ENCODE peak calls at places on chromosome 1, in eight cellular contexts. One of them, this sample, is unnamed. For H3K4me1, the result is how much of the 10 kb centered on the place peaks cover.

GRCh38 chr1:112533029-112533428 is 24.3 kb downstream of the WNT2B start:
- DNase-seq in thoracic aorta: no peak
- DNase-seq in tibial nerve: no peak
- DNase-seq in heart right ventricle: no peak
- DNase-seq in hepatocyte: no peak
- DNase-seq in thyroid gland: no peak
- DNase-seq in breast epithelium: no peak
- DNase-seq in psoas muscle: no peak
- DNase-seq in this sample: no peak

GRCh38 chr1:15246960-15247614 is at the start of gene FHAD1:
- DNase-seq in thoracic aorta: no peak
- DNase-seq in tibial nerve: no peak
- DNase-seq in heart right ventricle: no peak
- DNase-seq in hepatocyte: peak
- DNase-seq in thyroid gland: peak
- DNase-seq in breast epithelium: peak
- DNase-seq in psoas muscle: no peak
- DNase-seq in this sample: no peak

GRCh38 chr1:216533786-216534185 is 110.5 kb upstream of the USH2A start:
- DNase-seq in thoracic aorta: no peak
- DNase-seq in tibial nerve: no peak
- DNase-seq in heart right ventricle: no peak
- DNase-seq in hepatocyte: no peak
- DNase-seq in thyroid gland: no peak
- DNase-seq in breast epithelium: no peak
- DNase-seq in psoas muscle: no peak
- DNase-seq in this sample: no peak

GRCh38 chr1:21891081-21891480 is 46.0 kb downstream of the HSPG2 start:
- DNase-seq in thoracic aorta: no peak
- DNase-seq in tibial nerve: no peak
- DNase-seq in heart right ventricle: no peak
- DNase-seq in hepatocyte: no peak
- DNase-seq in thyroid gland: no peak
- DNase-seq in breast epithelium: no peak
- DNase-seq in psoas muscle: peak
- DNase-seq in this sample: no peak

GRCh38 chr1:24898152-24898908 is 31.7 kb downstream of the RUNX3 start:
- DNase-seq in thoracic aorta: no peak
- DNase-seq in tibial nerve: peak
- DNase-seq in heart right ventricle: peak
- DNase-seq in hepatocyte: peak
- DNase-seq in thyroid gland: peak
- DNase-seq in breast epithelium: no peak
- DNase-seq in psoas muscle: no peak
- DNase-seq in this sample: no peak

GRCh38 chr1:89350298-89350697 is 13.6 kb upstream of the GBP6 start:
- DNase-seq in thoracic aorta: no peak
- DNase-seq in tibial nerve: no peak
- DNase-seq in heart right ventricle: no peak
- DNase-seq in hepatocyte: no peak
- DNase-seq in thyroid gland: no peak
- DNase-seq in breast epithelium: no peak
- DNase-seq in psoas muscle: no peak
- DNase-seq in this sample: no peak

GRCh38 chr1:84803604-84804003 is 89.4 kb downstream of the LPAR3 start:
- DNase-seq in thoracic aorta: no peak
- DNase-seq in tibial nerve: no peak
- DNase-seq in heart right ventricle: no peak
- DNase-seq in hepatocyte: no peak
- DNase-seq in thyroid gland: no peak
- DNase-seq in breast epithelium: no peak
- DNase-seq in psoas muscle: no peak
- DNase-seq in this sample: no peak

GRCh38 chr1:9442266-9442846 is 96.9 kb upstream of the SLC25A33 start:
- DNase-seq in thoracic aorta: no peak
- DNase-seq in tibial nerve: no peak
- DNase-seq in heart right ventricle: no peak
- DNase-seq in hepatocyte: peak
- DNase-seq in thyroid gland: peak
- DNase-seq in breast epithelium: no peak
- DNase-seq in psoas muscle: no peak
- DNase-seq in this sample: no peak

GRCh38 chr1:119442756-119443155 is 27.8 kb downstream of the HSD3B2 start:
- DNase-seq in thoracic aorta: no peak
- DNase-seq in tibial nerve: no peak
- DNase-seq in heart right ventricle: no peak
- DNase-seq in hepatocyte: no peak
- DNase-seq in thyroid gland: no peak
- DNase-seq in breast epithelium: no peak
- DNase-seq in psoas muscle: no peak
- DNase-seq in this sample: no peak

GRCh38 chr1:95233321-95233736 is 681 bp upstream of the RWDD3 start:
- DNase-seq in thoracic aorta: no peak
- DNase-seq in tibial nerve: peak
- DNase-seq in heart right ventricle: peak
- DNase-seq in hepatocyte: peak
- DNase-seq in thyroid gland: peak
- DNase-seq in breast epithelium: peak
- DNase-seq in psoas muscle: peak
- DNase-seq in this sample: no peak

GRCh38 chr1:236742421-236743160 is 52.5 kb upstream of the MTR start:
- DNase-seq in thoracic aorta: no peak
- DNase-seq in tibial nerve: no peak
- DNase-seq in heart right ventricle: no peak
- DNase-seq in hepatocyte: no peak
- DNase-seq in thyroid gland: no peak
- DNase-seq in breast epithelium: no peak
- DNase-seq in psoas muscle: no peak
- DNase-seq in this sample: no peak

GRCh38 chr1:182069028-182069466 is 7.5 kb upstream of the ZNF648 start:
- DNase-seq in thoracic aorta: no peak
- DNase-seq in tibial nerve: peak
- DNase-seq in heart right ventricle: peak
- DNase-seq in hepatocyte: peak
- DNase-seq in thyroid gland: peak
- DNase-seq in breast epithelium: no peak
- DNase-seq in psoas muscle: peak
- DNase-seq in this sample: no peak

GRCh38 chr1:22536506-22536905 is 26.8 kb upstream of the EPHA8 start:
- DNase-seq in thoracic aorta: no peak
- DNase-seq in tibial nerve: no peak
- DNase-seq in heart right ventricle: no peak
- DNase-seq in hepatocyte: no peak
- DNase-seq in thyroid gland: no peak
- DNase-seq in breast epithelium: no peak
- DNase-seq in psoas muscle: peak
- DNase-seq in this sample: no peak

GRCh38 chr1:36084502-36085115 is 715 bp downstream of the TEKT2 start:
- DNase-seq in thoracic aorta: no peak
- DNase-seq in tibial nerve: no peak
- DNase-seq in heart right ventricle: no peak
- DNase-seq in hepatocyte: no peak
- DNase-seq in thyroid gland: no peak
- DNase-seq in breast epithelium: no peak
- DNase-seq in psoas muscle: no peak
- DNase-seq in this sample: no peak

GRCh38 chr1:43936470-43937151 is 3.0 kb downstream of the ARTN start:
- DNase-seq in thoracic aorta: no peak
- DNase-seq in tibial nerve: no peak
- DNase-seq in heart right ventricle: no peak
- DNase-seq in hepatocyte: peak
- DNase-seq in thyroid gland: peak
- DNase-seq in breast epithelium: no peak
- DNase-seq in psoas muscle: peak
- DNase-seq in this sample: no peak

GRCh38 chr1:217718873-217719272 is 87.7 kb downstream of the SPATA17 start:
- DNase-seq in thoracic aorta: no peak
- DNase-seq in tibial nerve: no peak
- DNase-seq in heart right ventricle: no peak
- DNase-seq in hepatocyte: no peak
- DNase-seq in thyroid gland: no peak
- DNase-seq in breast epithelium: no peak
- DNase-seq in psoas muscle: no peak
- DNase-seq in this sample: no peak

GRCh38 chr1:12098786-12099185 is 35.7 kb downstream of the TNFRSF8 start:
- DNase-seq in thoracic aorta: no peak
- DNase-seq in tibial nerve: no peak
- DNase-seq in heart right ventricle: no peak
- DNase-seq in hepatocyte: no peak
- DNase-seq in thyroid gland: no peak
- DNase-seq in breast epithelium: no peak
- DNase-seq in psoas muscle: no peak
- DNase-seq in this sample: no peak

GRCh38 chr1:27538793-27539192 is 48.8 kb upstream of the WASF2 start:
- DNase-seq in thoracic aorta: no peak
- DNase-seq in tibial nerve: no peak
- DNase-seq in heart right ventricle: no peak
- DNase-seq in hepatocyte: no peak
- DNase-seq in thyroid gland: no peak
- DNase-seq in breast epithelium: no peak
- DNase-seq in psoas muscle: no peak
- DNase-seq in this sample: no peak

DNA sequence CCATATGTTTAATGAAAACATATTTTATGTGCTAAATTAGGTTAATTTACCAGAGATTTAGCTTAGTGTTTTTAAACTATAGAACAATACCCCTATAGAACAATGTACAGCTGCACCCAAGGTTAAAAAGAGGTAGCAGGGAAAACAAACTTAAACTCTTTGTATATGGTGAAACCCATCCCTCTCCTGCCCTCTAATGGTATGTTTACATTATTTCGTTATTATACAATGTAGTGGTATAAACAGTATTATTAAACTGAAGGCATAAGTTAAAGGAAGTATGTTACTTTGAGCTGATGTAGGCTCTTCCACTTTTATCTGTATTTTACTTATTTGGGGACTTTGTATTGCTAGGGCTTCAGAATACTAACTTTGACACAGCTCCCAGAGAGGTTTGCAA is 16.7 kb upstream of the ZYG11A start:
- DNase-seq in thoracic aorta: no peak
- DNase-seq in tibial nerve: no peak
- DNase-seq in heart right ventricle: no peak
- DNase-seq in hepatocyte: no peak
- DNase-seq in thyroid gland: no peak
- DNase-seq in breast epithelium: no peak
- DNase-seq in psoas muscle: no peak
- DNase-seq in this sample: no peak
- TF ChIP-seq CTCF in thoracic aorta: no peak
- TF ChIP-seq CTCF in tibial nerve: no peak
- TF ChIP-seq CTCF in heart right ventricle: no peak
- TF ChIP-seq CTCF in hepatocyte: no peak
- TF ChIP-seq CTCF in thyroid gland: no peak
- TF ChIP-seq CTCF in breast epithelium: no peak
- TF ChIP-seq CTCF in psoas muscle: no peak
- TF ChIP-seq CTCF in this sample: no peak

GRCh38 chr1:174968750-174969244 is 30.9 kb upstream of the CACYBP start:
- DNase-seq in thoracic aorta: no peak
- DNase-seq in tibial nerve: no peak
- DNase-seq in heart right ventricle: no peak
- DNase-seq in hepatocyte: no peak
- DNase-seq in thyroid gland: no peak
- DNase-seq in breast epithelium: no peak
- DNase-seq in psoas muscle: no peak
- DNase-seq in this sample: no peak
- H3K4me3 ChIP-seq in thoracic aorta: no peak
- H3K4me3 ChIP-seq in tibial nerve: no peak
- H3K4me3 ChIP-seq in heart right ventricle: no peak
- H3K4me3 ChIP-seq in hepatocyte: no peak
- H3K4me3 ChIP-seq in thyroid gland: no peak
- H3K4me3 ChIP-seq in breast epithelium: no peak
- H3K4me3 ChIP-seq in psoas muscle: no peak
- H3K4me3 ChIP-seq in this sample: no peak

DNA sequence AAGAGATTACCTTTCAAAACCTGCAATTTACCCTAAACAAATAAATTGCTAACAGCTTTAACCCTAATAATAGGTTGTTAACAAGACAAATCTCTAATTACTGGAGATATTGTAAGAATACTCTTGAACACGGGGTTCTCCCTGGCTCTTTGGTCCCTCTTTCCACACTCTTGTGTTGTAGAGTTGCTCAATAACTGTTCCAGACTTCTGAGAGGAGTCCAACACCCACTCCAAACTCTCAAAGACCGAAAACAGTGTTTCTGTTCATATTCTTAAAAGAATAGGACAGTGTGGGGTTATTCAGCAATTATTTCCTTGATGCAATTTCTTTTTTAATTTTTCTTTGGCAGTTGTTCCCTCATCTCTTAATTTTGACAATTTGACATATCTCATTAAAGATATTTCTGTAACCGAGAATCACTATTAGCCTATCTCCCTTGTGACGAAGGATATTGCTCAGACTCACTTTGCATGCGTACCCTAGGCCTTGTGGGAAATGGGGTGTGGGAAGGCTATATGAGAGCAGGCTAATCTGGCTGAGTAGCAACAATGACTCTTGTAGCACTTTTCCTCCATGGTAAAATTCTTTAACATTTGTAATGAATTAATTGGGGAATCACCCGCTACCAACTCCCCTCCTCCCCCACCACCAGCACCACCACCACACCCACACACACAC is 90.7 kb downstream of the SLC25A24 start:
- DNase-seq in thoracic aorta: no peak
- DNase-seq in tibial nerve: no peak
- DNase-seq in heart right ventricle: no peak
- DNase-seq in hepatocyte: no peak
- DNase-seq in thyroid gland: no peak
- DNase-seq in breast epithelium: no peak
- DNase-seq in psoas muscle: no peak
- DNase-seq in this sample: no peak
- H3K4me1 ChIP-seq in thoracic aorta: under half
- H3K4me1 ChIP-seq in tibial nerve: under half
- H3K4me1 ChIP-seq in heart right ventricle: under half
- H3K4me1 ChIP-seq in hepatocyte: under half
- H3K4me1 ChIP-seq in thyroid gland: under half
- H3K4me1 ChIP-seq in breast epithelium: under half
- H3K4me1 ChIP-seq in psoas muscle: under half
- H3K4me1 ChIP-seq in this sample: under half

GRCh38 chr1:101128211-101128727 is 102.7 kb upstream of the DPH5 start:
- DNase-seq in thoracic aorta: no peak
- DNase-seq in tibial nerve: no peak
- DNase-seq in heart right ventricle: no peak
- DNase-seq in hepatocyte: no peak
- DNase-seq in thyroid gland: no peak
- DNase-seq in breast epithelium: no peak
- DNase-seq in psoas muscle: no peak
- DNase-seq in this sample: no peak

GRCh38 chr1:101128851-101129250 is 103.3 kb upstream of the DPH5 start:
- DNase-seq in thoracic aorta: no peak
- DNase-seq in tibial nerve: no peak
- DNase-seq in heart right ventricle: no peak
- DNase-seq in hepatocyte: no peak
- DNase-seq in thyroid gland: no peak
- DNase-seq in breast epithelium: no peak
- DNase-seq in psoas muscle: no peak
- DNase-seq in this sample: no peak

GRCh38 chr1:101129975-101130374 is 104.4 kb upstream of the DPH5 start:
- DNase-seq in thoracic aorta: no peak
- DNase-seq in tibial nerve: no peak
- DNase-seq in heart right ventricle: no peak
- DNase-seq in hepatocyte: no peak
- DNase-seq in thyroid gland: no peak
- DNase-seq in breast epithelium: no peak
- DNase-seq in psoas muscle: no peak
- DNase-seq in this sample: no peak

GRCh38 chr1:101130673-101131072 is 105.1 kb upstream of the DPH5 start:
- DNase-seq in thoracic aorta: no peak
- DNase-seq in tibial nerve: no peak
- DNase-seq in heart right ventricle: no peak
- DNase-seq in hepatocyte: peak
- DNase-seq in thyroid gland: no peak
- DNase-seq in breast epithelium: no peak
- DNase-seq in psoas muscle: no peak
- DNase-seq in this sample: no peak

GRCh38 chr1:101131239-101131924 is 105.4 kb upstream of the S1PR1 start:
- DNase-seq in thoracic aorta: no peak
- DNase-seq in tibial nerve: no peak
- DNase-seq in heart right ventricle: no peak
- DNase-seq in hepatocyte: no peak
- DNase-seq in thyroid gland: no peak
- DNase-seq in breast epithelium: no peak
- DNase-seq in psoas muscle: no peak
- DNase-seq in this sample: no peak
- TF ChIP-seq CTCF in thoracic aorta: no peak
- TF ChIP-seq CTCF in tibial nerve: no peak
- TF ChIP-seq CTCF in heart right ventricle: no peak
- TF ChIP-seq CTCF in hepatocyte: no peak
- TF ChIP-seq CTCF in thyroid gland: no peak
- TF ChIP-seq CTCF in breast epithelium: no peak
- TF ChIP-seq CTCF in psoas muscle: no peak
- TF ChIP-seq CTCF in this sample: no peak

This sample was measured in ascending aorta.